ENCODE peak calls at places on chromosome 14, in eight cellular contexts. U is mammary epithelial cell, O is HuH-7, V is NCI-H146, F is fibroblast of gingiva, I is ascending aorta, Q is A549, L is neuronal stem cell. Z is an unnamed sample.
A peak's percentile ranks its signal among the peaks of the same experiment; 100 is the strongest.

GRCh38 chr14:94770251-94770749 is 387 bp upstream of the GSC start:
- DNase-seq in U (no peak), O (no peak), V (no peak), F (no peak), I (no peak), Q (no peak), L (no peak), Z (no peak)

GRCh38 chr14:101980700-101981099 is 16.3 kb downstream of the DYNC1H1 start:
- DNase-seq in U (peak; percentile 98), O (no peak), V (no peak), F (peak; percentile 97), I (peak; percentile 91), Q (peak; percentile 78), L (no peak), Z (no peak)

GRCh38 chr14:92633274-92633616 is 115.2 kb downstream of the LGMN start:
- DNase-seq in U (no peak), O (no peak), V (no peak), F (no peak), I (no peak), Q (no peak), L (no peak), Z (no peak)

GRCh38 chr14:21965042-21965441 is 291.4 kb upstream of the OR4E1 start:
- DNase-seq in U (no peak), O (no peak), V (no peak), F (no peak), I (no peak), Q (no peak), L (no peak), Z (no peak)

GRCh38 chr14:29925106-29925722 is 2.4 kb downstream of the PRKD1 start:
- DNase-seq in U (no peak), O (no peak), V (peak; percentile 4), F (peak; percentile 20), I (no peak), Q (no peak), L (no peak), Z (no peak)

GRCh38 chr14:71242237-71242748 is 335.0 kb downstream of the PCNX1 start:
- DNase-seq in U (no peak), O (no peak), V (no peak), F (no peak), I (peak; percentile 70), Q (no peak), L (no peak), Z (no peak)

GRCh38 chr14:38391334-38391733 is 135.4 kb upstream of the CLEC14A start:
- DNase-seq in U (no peak), O (no peak), V (no peak), F (peak; percentile 5), I (no peak), Q (no peak), L (no peak), Z (no peak)

GRCh38 chr14:24858052-24858451 is 191.9 kb downstream of the STXBP6 start:
- DNase-seq in U (no peak), O (no peak), V (no peak), F (no peak), I (no peak), Q (no peak), L (no peak), Z (no peak)

GRCh38 chr14:73567951-73568885 is 795 bp upstream of the ACOT2 start:
- DNase-seq in U (peak; percentile 50), O (no peak), V (no peak), F (peak; percentile 54), I (no peak), Q (no peak), L (no peak), Z (no peak)

GRCh38 chr14:71739273-71739990 is 192.8 kb upstream of the RGS6 start:
- DNase-seq in U (peak; percentile 75), O (peak; percentile 36), V (peak; percentile 10), F (no peak), I (no peak), Q (peak; percentile 60), L (no peak), Z (no peak)

GRCh38 chr14:97458302-97459137 is 661.3 kb downstream of the VRK1 start:
- DNase-seq in U (no peak), O (no peak), V (no peak), F (no peak), I (no peak), Q (no peak), L (no peak), Z (peak; percentile 2)

GRCh38 chr14:79549515-79549914 is 661.8 kb downstream of the DIO2 start:
- DNase-seq in U (no peak), O (no peak), V (no peak), F (no peak), I (no peak), Q (no peak), L (no peak), Z (no peak)

GRCh38 chr14:61524211-61524806 is 171.0 kb upstream of the HIF1A start:
- DNase-seq in U (peak; percentile 95), O (no peak), V (peak; percentile 15), F (peak; percentile 39), I (no peak), Q (peak; percentile 77), L (no peak), Z (no peak)

GRCh38 chr14:35470775-35471174 is 63.2 kb upstream of the INSM2 start:
- DNase-seq in U (peak; percentile 23), O (peak; percentile 5), V (peak; percentile 39), F (no peak), I (no peak), Q (no peak), L (peak; percentile 26), Z (no peak)

GRCh38 chr14:55874785-55875184 is 243.4 kb upstream of the PELI2 start:
- DNase-seq in U (no peak), O (no peak), V (no peak), F (no peak), I (no peak), Q (no peak), L (no peak), Z (no peak)

GRCh38 chr14:97177016-97177415 is 379.8 kb downstream of the VRK1 start:
- DNase-seq in U (peak; percentile 9), O (peak; percentile 18), V (peak; percentile 12), F (no peak), I (no peak), Q (peak; percentile 58), L (no peak), Z (no peak)

Z was measured in GOT3.